ENCODE peak calls at places on chromosome 3, in five cellular contexts. J, V, B, T and Q are unnamed samples. For H3K27me3, the result is how much of the 10 kb centered on the place peaks cover.

GRCh38 chr3:196399485-196399945 is 32.7 kb downstream of the UBXN7 start:
- DNase-seq in J (peak), B (no peak), T (peak), V (no peak), Q (no peak)

GRCh38 chr3:3827111-3827510 is 27.9 kb downstream of the LRRN1 start:
- DNase-seq in J (no peak), T (no peak), V (no peak), B (no peak), Q (no peak)

GRCh38 chr3:197736491-197737318 is at the start of gene RUBCN:
- DNase-seq in V (peak), T (peak), B (peak), J (peak), Q (peak)

GRCh38 chr3:39189648-39190269 is 2.6 kb downstream of the XIRP1 start:
- DNase-seq in B (no peak), V (no peak), T (peak), J (peak), Q (peak)

GRCh38 chr3:49539659-49540560 is 14.4 kb upstream of the BSN start:
- DNase-seq in T (peak), V (peak), J (peak), B (peak), Q (peak)

GRCh38 chr3:190319660-190320059 is 2.6 kb downstream of the CLDN1 start:
- DNase-seq in T (no peak), B (no peak), V (no peak), J (no peak), Q (no peak)

GRCh38 chr3:107798381-107798780 is 275.6 kb downstream of the BBX start:
- DNase-seq in J (no peak), T (peak), B (no peak), V (no peak), Q (no peak)

GRCh38 chr3:192857148-192857735 is 60.4 kb downstream of the MB21D2 start:
- DNase-seq in J (no peak), V (no peak), B (no peak), T (peak), Q (no peak)

GRCh38 chr3:188590556-188590955 is 436.6 kb downstream of the LPP start:
- DNase-seq in T (no peak), V (no peak), J (no peak), B (no peak), Q (no peak)

GRCh38 chr3:49775538-49775937 is 10.8 kb downstream of the IP6K1 start:
- DNase-seq in J (peak), T (no peak), V (peak), B (no peak), Q (no peak)

GRCh38 chr3:181725033-181725775 is 13.5 kb downstream of the SOX2 start:
- DNase-seq in J (no peak), V (no peak), B (no peak), T (no peak), Q (no peak)
- H3K27me3 ChIP-seq in J (half or more), V (half or more), B (half or more), T (half or more), Q (under half)

DNA sequence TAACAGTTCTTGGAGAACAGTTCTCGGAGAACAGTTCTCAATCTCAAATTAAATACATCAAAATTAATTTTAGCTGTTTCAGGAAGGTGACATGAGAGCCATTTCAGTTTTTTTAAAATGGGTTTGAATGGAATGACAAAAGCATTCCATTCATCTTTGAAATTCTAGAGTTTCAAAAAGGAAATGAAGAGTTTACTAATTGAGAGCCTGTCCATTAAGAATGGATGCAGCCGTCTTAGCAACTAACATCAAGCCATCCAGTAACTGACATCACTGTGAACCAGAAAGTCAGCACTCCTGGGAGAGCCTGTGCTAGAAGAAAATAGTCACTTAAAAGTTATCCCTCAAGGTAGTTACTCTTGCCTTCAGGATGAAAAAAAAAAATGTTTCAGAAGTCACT is 47.0 kb upstream of the FSTL1 start:
- DNase-seq in J (no peak), T (peak), B (no peak), V (no peak), Q (no peak)
- H3K27ac ChIP-seq in J (no peak), T (peak), B (peak), V (no peak), Q (no peak)

DNA sequence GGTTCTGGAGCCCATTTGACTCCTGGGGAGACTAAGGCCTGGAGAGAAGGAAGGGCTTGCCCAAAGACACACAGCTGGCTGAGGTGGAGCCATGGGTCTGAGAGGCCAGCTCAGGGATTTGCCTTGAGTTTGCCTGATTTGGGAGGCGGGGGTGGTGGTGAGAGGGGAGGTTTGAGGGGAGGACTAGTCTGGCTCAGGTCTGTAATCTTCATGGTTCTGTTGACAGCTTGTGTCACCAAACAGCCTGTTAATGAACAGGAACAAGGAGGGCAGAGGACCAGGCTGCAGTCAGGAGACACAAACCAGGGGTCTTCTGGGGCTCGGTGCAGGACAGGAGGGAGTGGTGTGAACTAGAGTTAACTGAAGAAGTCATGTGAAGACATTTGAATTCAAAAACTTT is 3.6 kb downstream of the TRH start:
- DNase-seq in J (no peak), B (no peak), V (no peak), T (no peak), Q (no peak)
- H3K27me3 ChIP-seq in J (under half), B (half or more), V (under half), T (half or more), Q (under half)

GRCh38 chr3:136955813-136956212 is 2.0 kb upstream of the IL20RB start:
- DNase-seq in J (no peak), V (no peak), T (peak), B (no peak), Q (no peak)

GRCh38 chr3:136958931-136959330 is 1.1 kb downstream of the IL20RB start:
- DNase-seq in B (no peak), V (no peak), T (peak), J (no peak), Q (no peak)

GRCh38 chr3:136956994-136957393 is 789 bp upstream of the IL20RB start:
- DNase-seq in J (no peak), V (no peak), T (no peak), B (no peak), Q (no peak)

GRCh38 chr3:136959599-136959998 is 1.8 kb downstream of the IL20RB start:
- DNase-seq in B (no peak), J (no peak), V (no peak), T (peak), Q (no peak)

GRCh38 chr3:136957751-136958288 is at the start of gene IL20RB:
- DNase-seq in B (no peak), J (no peak), V (no peak), T (peak), Q (no peak)
- H3K27ac ChIP-seq in B (no peak), J (no peak), V (no peak), T (peak), Q (no peak)

GRCh38 chr3:195007151-195007550 is 263.8 kb downstream of the XXYLT1 start:
- DNase-seq in V (no peak), B (no peak), J (no peak), T (no peak), Q (no peak)
- H3K27me3 ChIP-seq in V (under half), B (under half), J (under half), T (under half), Q (under half)

GRCh38 chr3:73575519-73575918 is 49.2 kb downstream of the PDZRN3 start:
- DNase-seq in B (no peak), T (no peak), V (no peak), J (no peak), Q (peak)
- H3K27ac ChIP-seq in B (peak), T (no peak), V (no peak), J (no peak), Q (peak)

DNA sequence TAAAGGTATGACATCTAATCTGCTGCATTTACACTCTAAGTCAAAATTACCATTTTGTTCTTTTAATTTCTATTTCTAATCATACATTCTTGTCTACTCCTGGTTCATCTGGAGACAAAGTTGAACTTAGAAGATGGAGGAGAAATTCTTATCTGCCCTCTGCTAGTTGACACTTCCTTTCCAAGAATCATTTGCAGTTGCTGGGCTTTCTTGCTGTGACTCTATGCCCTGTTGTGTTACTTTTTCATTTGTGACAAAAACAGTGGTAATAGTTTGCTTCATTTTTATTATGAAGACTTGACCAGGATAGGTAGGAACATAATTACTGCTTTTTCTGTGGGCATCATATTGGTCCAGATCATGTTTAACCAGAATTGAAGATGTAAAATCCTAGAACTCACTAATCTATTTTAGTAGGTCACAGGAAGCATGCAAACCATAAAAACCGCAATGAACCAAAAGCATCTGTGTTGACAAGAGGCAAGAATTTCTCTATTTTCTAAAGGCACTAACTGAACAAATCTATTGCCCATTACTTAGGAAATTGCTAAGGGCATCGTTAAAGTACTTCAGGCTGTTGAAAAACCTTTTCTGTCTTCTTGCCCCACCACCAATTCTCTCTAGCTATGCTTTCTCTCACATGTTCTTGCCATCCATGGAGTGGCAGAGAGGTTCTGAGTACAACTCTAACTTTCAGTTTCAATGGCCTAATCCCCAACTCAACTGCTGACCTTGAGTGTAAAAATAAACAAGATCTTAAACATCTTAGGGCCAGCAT is 4.2 kb upstream of the CCR2 start:
- DNase-seq in T (no peak), B (no peak), J (no peak), V (no peak), Q (no peak)
- H3K27me3 ChIP-seq in T (under half), B (half or more), J (under half), V (under half), Q (under half)

DNA sequence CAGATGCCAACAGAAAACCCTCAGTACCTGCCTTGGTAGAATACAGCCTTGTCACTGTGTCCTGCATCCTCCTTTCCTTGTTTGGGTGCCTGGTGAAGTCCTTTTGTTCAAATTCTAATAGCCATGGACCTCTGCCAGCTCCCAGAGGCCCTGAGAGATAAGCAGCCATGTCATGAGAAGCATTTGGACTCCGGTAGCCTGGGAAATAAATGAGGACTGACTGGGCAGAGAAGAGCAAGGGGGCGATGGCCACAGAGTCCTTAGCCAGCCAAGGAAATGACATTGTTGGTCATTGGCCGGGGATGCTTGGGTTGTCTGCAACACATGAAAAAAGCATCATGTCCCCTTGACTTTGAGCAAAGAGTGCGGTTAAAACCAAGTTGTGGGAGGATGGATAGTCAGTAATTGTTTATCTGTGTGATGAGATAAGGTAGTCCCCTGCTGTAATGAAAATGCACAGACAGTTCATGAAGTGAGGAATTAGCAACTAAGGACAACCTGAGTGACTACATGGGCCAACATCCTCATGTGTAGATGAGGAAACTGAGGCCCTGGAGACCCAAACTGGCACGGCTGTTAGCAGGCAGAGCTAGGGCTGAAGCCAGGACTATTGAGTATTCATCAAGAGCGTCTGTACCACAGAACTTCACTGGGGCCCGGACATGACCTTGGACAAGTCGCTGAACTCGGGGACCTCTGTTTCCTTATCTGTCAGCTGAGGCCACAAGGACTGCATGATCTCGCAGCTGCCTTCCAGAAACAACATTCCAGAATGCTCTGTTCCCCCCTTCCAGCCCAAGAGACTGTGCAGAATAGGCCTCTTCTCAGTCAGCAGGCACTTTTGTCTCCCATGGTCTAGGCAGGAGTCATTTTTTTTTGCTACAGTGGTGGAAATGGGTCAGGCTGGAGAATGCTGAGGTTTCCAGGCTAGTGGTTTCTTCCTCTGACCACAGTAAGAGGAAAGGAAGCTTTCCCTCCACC is 90.5 kb upstream of the CTDSPL start:
- DNase-seq in B (peak), V (no peak), T (no peak), J (peak), Q (no peak)
- H3K27ac ChIP-seq in B (peak), V (no peak), T (no peak), J (no peak), Q (no peak)